ENCODE peak calls at places on chromosomes 4 and X, in five cellular contexts. One of them, this sample, is unnamed.

GRCh38 chrX:120559799-120560198 is 963 bp downstream of the CUL4B start:
- DNase-seq in AG09319: no peak
- DNase-seq in neural progenitor cell: peak; percentile 1
- DNase-seq in left cardiac atrium: no peak
- DNase-seq in left lung: no peak
- DNase-seq in this sample: no peak

GRCh38 chr4:4269856-4270255 is 20.1 kb downstream of the LYAR start:
- DNase-seq in left lung: no peak
- DNase-seq in left cardiac atrium: no peak
- DNase-seq in neural progenitor cell: no peak
- DNase-seq in AG09319: no peak
- DNase-seq in this sample: no peak

GRCh38 chr4:185082549-185082948 is 60.5 kb upstream of the SLC25A4 start:
- DNase-seq in AG09319: no peak
- DNase-seq in neural progenitor cell: no peak
- DNase-seq in left lung: no peak
- DNase-seq in left cardiac atrium: no peak
- DNase-seq in this sample: no peak

GRCh38 chr4:129839687-129840086 is 743.7 kb downstream of the C4orf33 start:
- DNase-seq in left lung: no peak
- DNase-seq in AG09319: no peak
- DNase-seq in neural progenitor cell: no peak
- DNase-seq in left cardiac atrium: no peak
- DNase-seq in this sample: no peak

GRCh38 chr4:152106781-152107321 is 346.0 kb upstream of the GATB start:
- DNase-seq in AG09319: no peak
- DNase-seq in neural progenitor cell: no peak
- DNase-seq in left lung: no peak
- DNase-seq in left cardiac atrium: no peak
- DNase-seq in this sample: no peak

GRCh38 chrX:87299563-87300160 is 217.9 kb upstream of the KLHL4 start:
- DNase-seq in left cardiac atrium: no peak
- DNase-seq in AG09319: no peak
- DNase-seq in neural progenitor cell: peak; percentile 19
- DNase-seq in left lung: no peak
- DNase-seq in this sample: peak; percentile 0

GRCh38 chr4:22348410-22348809 is 167.5 kb downstream of the ADGRA3 start:
- DNase-seq in left lung: no peak
- DNase-seq in left cardiac atrium: no peak
- DNase-seq in neural progenitor cell: no peak
- DNase-seq in AG09319: no peak
- DNase-seq in this sample: no peak

GRCh38 chrX:16484338-16484737 is 165.6 kb upstream of the S100G start:
- DNase-seq in AG09319: peak; percentile 37
- DNase-seq in neural progenitor cell: no peak
- DNase-seq in left lung: no peak
- DNase-seq in left cardiac atrium: no peak
- DNase-seq in this sample: no peak

GRCh38 chr4:169062861-169063197 is 52.8 kb upstream of the CBR4 start:
- DNase-seq in neural progenitor cell: no peak
- DNase-seq in left lung: no peak
- DNase-seq in left cardiac atrium: no peak
- DNase-seq in AG09319: no peak
- DNase-seq in this sample: no peak

GRCh38 chr4:74009307-74009706 is 10.8 kb upstream of the CXCL5 start:
- DNase-seq in left cardiac atrium: no peak
- DNase-seq in left lung: no peak
- DNase-seq in AG09319: no peak
- DNase-seq in neural progenitor cell: no peak
- DNase-seq in this sample: no peak

GRCh38 chr4:162497564-162498167 is 333.9 kb upstream of the FSTL5 start:
- DNase-seq in left lung: no peak
- DNase-seq in left cardiac atrium: no peak
- DNase-seq in neural progenitor cell: peak; percentile 43
- DNase-seq in AG09319: peak; percentile 8
- DNase-seq in this sample: peak; percentile 57

GRCh38 chrX:1535241-1536041 is 1.5 kb downstream of the P2RY8 start:
- DNase-seq in left lung: peak; percentile 60
- DNase-seq in AG09319: no peak
- DNase-seq in left cardiac atrium: no peak
- DNase-seq in neural progenitor cell: no peak
- DNase-seq in this sample: no peak

GRCh38 chr4:173057442-173057841 is 111.2 kb upstream of the GALNT7 start:
- DNase-seq in left cardiac atrium: no peak
- DNase-seq in neural progenitor cell: no peak
- DNase-seq in left lung: no peak
- DNase-seq in AG09319: no peak
- DNase-seq in this sample: no peak

GRCh38 chr4:140754918-140755810 is 1.0 kb downstream of the TBC1D9 start:
- DNase-seq in neural progenitor cell: no peak
- DNase-seq in left lung: no peak
- DNase-seq in left cardiac atrium: no peak
- DNase-seq in AG09319: no peak
- DNase-seq in this sample: no peak

GRCh38 chrX:81201692-81202412 is at the start of the genes HMGN5 and SH3BGRL:
- DNase-seq in AG09319: peak; percentile 70
- DNase-seq in neural progenitor cell: peak; percentile 81
- DNase-seq in left lung: peak; percentile 87
- DNase-seq in left cardiac atrium: peak; percentile 85
- DNase-seq in this sample: peak; percentile 93

GRCh38 chrX:124194209-124194608 is 138.3 kb upstream of the TEX13D start:
- DNase-seq in AG09319: no peak
- DNase-seq in left lung: no peak
- DNase-seq in left cardiac atrium: peak; percentile 28
- DNase-seq in neural progenitor cell: no peak
- DNase-seq in this sample: peak; percentile 39

GRCh38 chr4:175827510-175827909 is 15.4 kb upstream of the GPM6A start:
- DNase-seq in AG09319: no peak
- DNase-seq in left cardiac atrium: no peak
- DNase-seq in neural progenitor cell: peak; percentile 54
- DNase-seq in left lung: no peak
- DNase-seq in this sample: no peak

GRCh38 chrX:16212436-16212835 is 45.2 kb downstream of the MAGEB17 start:
- DNase-seq in AG09319: no peak
- DNase-seq in neural progenitor cell: peak; percentile 54
- DNase-seq in left cardiac atrium: no peak
- DNase-seq in left lung: no peak
- DNase-seq in this sample: peak; percentile 0

GRCh38 chr4:137703225-137703624 is 170.9 kb upstream of the PCDH18 start:
- DNase-seq in left cardiac atrium: no peak
- DNase-seq in AG09319: no peak
- DNase-seq in neural progenitor cell: no peak
- DNase-seq in left lung: no peak
- DNase-seq in this sample: peak; percentile 85

GRCh38 chr4:124883642-124884041 is 171.1 kb upstream of the ANKRD50 start:
- DNase-seq in AG09319: no peak
- DNase-seq in neural progenitor cell: no peak
- DNase-seq in left lung: no peak
- DNase-seq in left cardiac atrium: no peak
- DNase-seq in this sample: no peak

GRCh38 chrX:34624416-34624815 is 32.7 kb downstream of the TMEM47 start:
- DNase-seq in left cardiac atrium: no peak
- DNase-seq in neural progenitor cell: no peak
- DNase-seq in left lung: no peak
- DNase-seq in AG09319: no peak
- DNase-seq in this sample: no peak

GRCh38 chr4:6299875-6300274 is 30.2 kb downstream of the WFS1 start:
- DNase-seq in neural progenitor cell: no peak
- DNase-seq in left cardiac atrium: no peak
- DNase-seq in AG09319: no peak
- DNase-seq in left lung: no peak
- DNase-seq in this sample: no peak

This sample was measured in left kidney.